ENCODE peak calls at places on chromosomes 5 and 9, in four cellular contexts. E, F, J and H are unnamed samples.

GRCh38 chr9:120439147-120439546 is 140.8 kb downstream of the CDK5RAP2 start:
- DNase-seq in E (no peak), F (peak), J (peak), H (peak)

GRCh38 chr5:31471916-31472315 is 60.0 kb downstream of the DROSHA start:
- DNase-seq in E (no peak), F (no peak), J (no peak), H (peak)

GRCh38 chr5:177472460-177473441 is 683 bp downstream of the DBN1 start:
- DNase-seq in E (no peak), F (no peak), J (peak), H (peak)

GRCh38 chr9:108041551-108041950 is 552.0 kb upstream of the KLF4 start:
- DNase-seq in E (no peak), F (no peak), J (no peak), H (no peak)

GRCh38 chr9:532707-533106 is 308.8 kb upstream of the DMRT1 start:
- DNase-seq in E (no peak), F (no peak), J (no peak), H (no peak)

GRCh38 chr9:97925497-97926334 is 3.4 kb upstream of the TRMO start:
- DNase-seq in E (no peak), F (no peak), J (no peak), H (no peak)

GRCh38 chr9:21565137-21565536 is 83.0 kb upstream of the IFNE start:
- DNase-seq in E (no peak), F (no peak), J (no peak), H (no peak)

GRCh38 chr9:93595861-93596365 is 19.5 kb downstream of the PHF2 start:
- DNase-seq in E (no peak), F (peak), J (no peak), H (no peak)

GRCh38 chr5:106392766-106393165 is 1278.0 kb downstream of the EFNA5 start:
- DNase-seq in E (no peak), F (no peak), J (no peak), H (no peak)

GRCh38 chr9:35736201-35736633 is 3.8 kb downstream of the CREB3 start:
- DNase-seq in E (no peak), F (peak), J (peak), H (peak)

GRCh38 chr5:91150189-91150588 is 232.9 kb downstream of the ARRDC3 start:
- DNase-seq in E (no peak), F (no peak), J (no peak), H (no peak)

GRCh38 chr9:136856541-136857141 is 4.5 kb downstream of the MAMDC4 start:
- DNase-seq in E (no peak), F (peak), J (no peak), H (no peak)

GRCh38 chr9:121837113-121838010 is 185.9 kb downstream of the DAB2IP start:
- DNase-seq in E (no peak), F (peak), J (no peak), H (no peak)

GRCh38 chr9:129501771-129502324 is 119.1 kb downstream of the C9orf50 start:
- DNase-seq in E (no peak), F (no peak), J (no peak), H (no peak)

GRCh38 chr5:59174248-59174844 is 591.5 kb downstream of the RAB3C start:
- DNase-seq in E (no peak), F (no peak), J (peak), H (no peak)

GRCh38 chr5:169706070-169706469 is 69.0 kb downstream of the DOCK2 start:
- DNase-seq in E (no peak), F (no peak), J (no peak), H (no peak)

GRCh38 chr5:142621227-142621626 is 64.7 kb downstream of the FGF1 start:
- DNase-seq in E (no peak), F (no peak), J (no peak), H (no peak)

GRCh38 chr9:129150122-129150521 is 27.9 kb downstream of the IER5L start:
- DNase-seq in E (no peak), F (no peak), J (no peak), H (no peak)

GRCh38 chr5:77630246-77631165 is 8.0 kb downstream of the OTP start:
- DNase-seq in E (no peak), F (peak), J (peak), H (no peak)

GRCh38 chr9:130936285-130937117 is 2.5 kb downstream of the FIBCD1 start:
- DNase-seq in E (no peak), F (peak), J (peak), H (peak)

GRCh38 chr5:109743770-109744212 is 54.1 kb downstream of the MAN2A1 start:
- DNase-seq in E (no peak), F (no peak), J (peak), H (peak)

GRCh38 chr5:1564824-1565736 is 41.3 kb upstream of the LPCAT1 start:
- DNase-seq in E (no peak), F (no peak), J (peak), H (no peak)

GRCh38 chr5:61675015-61675692 is 343.1 kb downstream of the ZSWIM6 start:
- DNase-seq in E (no peak), F (no peak), J (peak), H (no peak)

GRCh38 chr9:489198-490197 is 274.8 kb downstream of the DOCK8 start:
- DNase-seq in E (no peak), F (no peak), J (peak), H (no peak)

GRCh38 chr9:76649894-76650293 is 114.3 kb upstream of the PCA3 start:
- DNase-seq in E (no peak), F (no peak), J (no peak), H (no peak)

GRCh38 chr9:112061152-112061740 is 113.9 kb downstream of the SUSD1 start:
- DNase-seq in E (peak), F (no peak), J (peak), H (peak)

GRCh38 chr9:125147401-125147951 is 4.1 kb upstream of the SCAI start:
- DNase-seq in E (no peak), F (no peak), J (no peak), H (no peak)

GRCh38 chr9:70588381-70588780 is 173.9 kb upstream of the KLF9 start:
- DNase-seq in E (no peak), F (no peak), J (no peak), H (no peak)

GRCh38 chr5:167945542-167946384 is 345.7 kb upstream of the WWC1 start:
- DNase-seq in E (no peak), F (no peak), J (no peak), H (no peak)

GRCh38 chr9:5582835-5583195 is 46.1 kb upstream of the RIC1 start:
- DNase-seq in E (peak), F (no peak), J (no peak), H (no peak)

GRCh38 chr5:11619339-11620028 is 284.8 kb downstream of the CTNND2 start:
- DNase-seq in E (no peak), F (no peak), J (peak), H (no peak)

GRCh38 chr5:135376961-135377621 is 21.9 kb downstream of the MACROH2A1 start:
- DNase-seq in E (no peak), F (no peak), J (no peak), H (no peak)

GRCh38 chr9:97695390-97695789 is 1.8 kb downstream of the XPA start:
- DNase-seq in E (no peak), F (no peak), J (no peak), H (no peak)

GRCh38 chr5:134070979-134071849 is 43.3 kb upstream of the TCF7 start:
- DNase-seq in E (peak), F (peak), J (peak), H (no peak)

GRCh38 chr9:76629205-76629990 is 134.8 kb upstream of the PCA3 start:
- DNase-seq in E (no peak), F (no peak), J (no peak), H (no peak)

GRCh38 chr5:142182840-142183239 is 74.3 kb downstream of the NDFIP1 start:
- DNase-seq in E (no peak), F (no peak), J (no peak), H (no peak)

GRCh38 chr5:129902806-129903205 is 1.5 kb upstream of the CHSY3 start:
- DNase-seq in E (no peak), F (no peak), J (no peak), H (no peak)

GRCh38 chr5:154118832-154119442 is 71.6 kb upstream of the GALNT10 start:
- DNase-seq in E (no peak), F (no peak), J (no peak), H (no peak)

GRCh38 chr9:8860925-8861324 is 1061.3 kb upstream of the DMAC1 start:
- DNase-seq in E (no peak), F (no peak), J (no peak), H (no peak)

GRCh38 chr5:150215978-150216944 is 26.4 kb downstream of the SLC6A7 start:
- DNase-seq in E (no peak), F (no peak), J (peak), H (peak)

GRCh38 chr5:150213530-150213929 is 23.7 kb downstream of the SLC6A7 start:
- DNase-seq in E (no peak), F (no peak), J (no peak), H (no peak)

GRCh38 chr5:150211156-150212030 is 21.5 kb downstream of the SLC6A7 start:
- DNase-seq in E (no peak), F (peak), J (no peak), H (peak)

GRCh38 chr5:150217041-150217440 is 27.2 kb downstream of the SLC6A7 start:
- DNase-seq in E (no peak), F (no peak), J (no peak), H (no peak)

GRCh38 chr5:150214289-150214688 is 24.4 kb downstream of the SLC6A7 start:
- DNase-seq in E (no peak), F (no peak), J (no peak), H (peak)
- TF ChIP-seq CBX5 in E (no peak), F (no peak), J (no peak), H (no peak)

DNA sequence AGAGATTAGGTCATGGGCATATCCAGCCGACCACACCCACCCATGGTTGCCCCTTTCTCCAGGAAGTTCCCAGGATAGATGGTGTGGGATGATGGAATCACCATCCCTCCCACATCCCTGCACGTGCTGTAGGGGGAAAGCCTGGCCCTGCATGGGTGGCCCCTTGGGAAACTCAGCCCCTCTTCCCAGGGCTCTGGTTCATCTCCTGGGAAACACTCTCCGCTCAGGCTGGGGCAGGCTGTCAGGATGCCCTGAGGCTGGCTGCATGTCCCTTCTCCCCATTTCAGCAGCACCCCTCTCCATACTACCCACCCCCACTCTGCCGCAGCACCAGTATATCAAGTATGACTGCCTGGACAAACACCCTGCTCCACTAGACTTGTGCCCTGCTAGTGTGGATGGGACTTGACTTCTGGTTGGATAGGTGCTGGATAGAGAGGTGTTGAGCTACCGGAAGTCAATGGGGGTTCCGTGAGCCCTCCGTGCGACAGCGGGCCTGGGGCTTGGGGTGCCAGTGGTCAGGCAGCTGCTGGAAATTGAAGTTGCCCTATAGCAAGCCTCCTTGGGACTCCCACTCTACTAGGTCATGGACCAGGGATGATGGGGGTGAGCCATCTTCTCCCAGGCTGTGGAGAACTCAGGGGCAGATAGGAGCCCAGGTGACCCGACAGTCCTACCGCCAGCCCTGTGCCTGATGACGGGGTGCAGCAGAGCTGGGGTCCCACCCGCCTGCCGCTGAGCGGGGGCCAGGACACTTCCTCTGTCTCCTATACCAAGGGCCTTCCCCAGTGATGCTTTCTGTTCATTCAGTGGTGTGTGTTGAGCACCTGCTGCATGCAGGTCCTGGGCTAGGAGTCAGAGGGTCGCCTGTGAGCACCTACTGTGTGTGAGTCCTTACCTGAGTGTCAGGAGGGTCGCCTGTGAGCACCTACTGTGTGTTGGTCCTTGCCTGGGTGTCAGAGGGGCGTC is 69.4 kb upstream of the COL5A1 start:
- DNase-seq in E (no peak), F (peak), J (no peak), H (no peak)
- TF ChIP-seq CBX5 in E (no peak), F (no peak), J (no peak), H (no peak)

DNA sequence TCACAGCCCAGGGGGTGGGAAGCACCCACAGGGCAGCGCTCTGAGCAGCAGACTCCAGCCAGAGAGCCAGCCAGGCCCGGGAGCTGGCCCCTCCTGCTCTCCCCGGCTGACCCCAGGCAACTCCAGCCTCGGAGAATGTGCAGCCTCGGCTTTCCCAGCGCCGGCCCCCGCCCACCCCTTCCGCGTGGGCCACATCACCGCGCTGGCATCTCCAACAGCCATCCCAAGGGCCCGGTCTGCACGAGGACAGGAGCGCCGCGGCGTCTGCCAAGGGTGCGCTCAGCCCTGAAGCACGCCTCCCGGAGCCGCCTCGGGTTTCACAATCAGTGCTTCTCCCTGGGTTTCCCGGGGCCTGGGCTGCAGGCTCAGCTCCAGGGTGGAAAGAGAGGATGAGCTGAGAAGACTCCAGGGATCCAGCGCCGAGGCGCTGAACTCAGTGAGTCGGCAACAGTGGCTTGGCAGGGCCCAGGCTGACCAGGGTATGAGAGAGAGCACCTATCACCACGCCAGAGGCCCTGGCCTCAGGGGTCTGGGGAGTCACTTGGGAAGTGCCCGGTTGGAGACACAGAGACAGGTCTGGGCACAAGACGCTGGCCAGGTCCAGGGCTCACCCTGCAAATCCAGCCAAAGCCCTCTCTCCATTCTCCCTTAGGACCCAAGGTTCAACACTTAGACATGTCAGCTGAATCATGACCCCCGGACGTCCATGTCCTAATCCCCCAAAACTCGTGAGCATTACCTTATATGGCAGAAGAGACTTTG is 79.6 kb downstream of the ADAMTS2 start:
- DNase-seq in E (no peak), F (peak), J (no peak), H (no peak)
- TF ChIP-seq CBX5 in E (no peak), F (no peak), J (no peak), H (no peak)

GRCh38 chr9:89529243-89530030 is 31.5 kb upstream of the SEMA4D start:
- DNase-seq in E (no peak), F (no peak), J (no peak), H (no peak)
- TF ChIP-seq CBX5 in E (no peak), F (no peak), J (no peak), H (no peak)

GRCh38 chr5:171806976-171807823 is 21.6 kb downstream of the SMIM23 start:
- DNase-seq in E (no peak), F (no peak), J (no peak), H (no peak)
- TF ChIP-seq CBX5 in E (no peak), F (no peak), J (no peak), H (no peak)

GRCh38 chr5:172676914-172677475 is 35.9 kb downstream of the NEURL1B start:
- DNase-seq in E (no peak), F (no peak), J (no peak), H (no peak)
- TF ChIP-seq CBX5 in E (no peak), F (no peak), J (no peak), H (no peak)

GRCh38 chr9:86376016-86376415 is 21.8 kb upstream of the TUT7 start:
- DNase-seq in E (no peak), F (no peak), J (no peak), H (no peak)
- TF ChIP-seq CBX5 in E (no peak), F (no peak), J (no peak), H (peak)

GRCh38 chr5:103847060-103847459 is 284.5 kb upstream of the NUDT12 start:
- DNase-seq in E (no peak), F (no peak), J (no peak), H (no peak)
- TF ChIP-seq CBX5 in E (no peak), F (no peak), J (no peak), H (no peak)

GRCh38 chr9:123469231-123469630 is 113.2 kb downstream of the CRB2 start:
- DNase-seq in E (no peak), F (no peak), J (no peak), H (no peak)
- TF ChIP-seq CBX5 in E (no peak), F (no peak), J (no peak), H (no peak)